ENCODE peak calls at places on chromosomes 5 and 9, in nine cellular contexts. Q, H, W, Y, I, N, O, B and E are unnamed samples. For H3K36me3, the result is how much of the 10 kb centered on the place peaks cover.

GRCh38 chr5:97208714-97209113 is 25.7 kb upstream of the RIOK2 start:
- DNase-seq in Q (no peak), H (no peak), W (no peak), Y (no peak), I (no peak), N (no peak), O (no peak), B (no peak), E (no peak)

GRCh38 chr9:118455259-118455658 is 751.1 kb downstream of the TLR4 start:
- DNase-seq in Q (no peak), H (no peak), W (no peak), Y (no peak), I (no peak), N (no peak), O (no peak), B (no peak), E (no peak)

GRCh38 chr5:14234204-14234603 is 91.1 kb downstream of the TRIO start:
- DNase-seq in Q (no peak), H (peak), W (no peak), Y (no peak), I (no peak), N (no peak), O (no peak), B (peak), E (no peak)

GRCh38 chr5:133868946-133869674 is 99.3 kb downstream of the C5orf15 start:
- DNase-seq in Q (peak), H (peak), W (peak), Y (peak), I (peak), N (peak), O (no peak), B (peak), E (peak)

GRCh38 chr5:139696894-139697658 is 48.9 kb downstream of the CXXC5 start:
- DNase-seq in Q (peak), H (peak), W (no peak), Y (peak), I (peak), N (peak), O (peak), B (peak), E (peak)

GRCh38 chr5:55850839-55851674 is at the start of gene IL31RA:
- DNase-seq in Q (no peak), H (peak), W (no peak), Y (peak), I (no peak), N (no peak), O (no peak), B (no peak), E (no peak)

GRCh38 chr9:91803143-91803940 is 146.7 kb downstream of the ROR2 start:
- DNase-seq in Q (no peak), H (peak), W (no peak), Y (peak), I (no peak), N (no peak), O (no peak), B (no peak), E (no peak)

GRCh38 chr5:126769703-126770102 is 7.2 kb upstream of the LMNB1 start:
- DNase-seq in Q (no peak), H (no peak), W (no peak), Y (no peak), I (no peak), N (no peak), O (no peak), B (no peak), E (no peak)

GRCh38 chr9:35826071-35826701 is 2.3 kb downstream of the FAM221B start:
- DNase-seq in Q (no peak), H (peak), W (peak), Y (no peak), I (no peak), N (no peak), O (no peak), B (peak), E (no peak)

GRCh38 chr9:13845460-13845859 is 468.5 kb downstream of the NFIB start:
- DNase-seq in Q (no peak), H (peak), W (no peak), Y (no peak), I (no peak), N (no peak), O (no peak), B (no peak), E (no peak)

DNA sequence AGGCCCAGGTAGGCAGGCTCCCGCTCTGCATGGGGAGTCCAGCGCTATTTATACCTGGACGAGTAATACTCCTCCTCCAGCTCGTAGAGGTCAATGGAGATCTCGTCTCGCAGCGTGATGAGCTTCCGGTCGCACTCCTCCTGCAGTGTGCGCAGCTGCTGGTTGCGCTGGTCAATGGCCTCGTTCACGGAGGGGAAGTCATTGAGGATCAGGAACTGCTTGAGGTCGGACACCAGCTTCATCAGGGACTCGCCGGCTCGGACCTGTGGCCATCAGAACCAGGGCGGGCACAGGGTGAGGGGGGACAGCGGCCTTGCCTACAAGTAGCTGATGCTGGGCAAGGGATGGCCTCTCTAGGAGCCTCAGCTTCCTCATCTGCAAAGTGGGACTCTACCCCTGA is 3.9 kb downstream of the MED22 start:
- DNase-seq in Q (no peak), H (no peak), W (no peak), Y (no peak), I (no peak), N (no peak), O (no peak), B (no peak), E (no peak)
- H3K36me3 ChIP-seq in Q (under half), H (under half), W (under half), Y (half or more), I (under half), N (under half), O (half or more), B (under half), E (under half)

GRCh38 chr9:86337469-86338107 is 16.6 kb downstream of the TUT7 start:
- DNase-seq in Q (no peak), H (no peak), W (peak), Y (no peak), I (no peak), N (no peak), O (no peak), B (no peak), E (no peak)

GRCh38 chr9:86340356-86341006 is 13.7 kb downstream of the TUT7 start:
- DNase-seq in Q (no peak), H (no peak), W (no peak), Y (no peak), I (no peak), N (no peak), O (no peak), B (no peak), E (no peak)

GRCh38 chr9:86342269-86342668 is 11.9 kb downstream of the TUT7 start:
- DNase-seq in Q (no peak), H (no peak), W (no peak), Y (no peak), I (no peak), N (no peak), O (no peak), B (no peak), E (no peak)

GRCh38 chr9:86344818-86345217 is 9.4 kb downstream of the TUT7 start:
- DNase-seq in Q (no peak), H (no peak), W (no peak), Y (no peak), I (no peak), N (no peak), O (no peak), B (no peak), E (no peak)

DNA sequence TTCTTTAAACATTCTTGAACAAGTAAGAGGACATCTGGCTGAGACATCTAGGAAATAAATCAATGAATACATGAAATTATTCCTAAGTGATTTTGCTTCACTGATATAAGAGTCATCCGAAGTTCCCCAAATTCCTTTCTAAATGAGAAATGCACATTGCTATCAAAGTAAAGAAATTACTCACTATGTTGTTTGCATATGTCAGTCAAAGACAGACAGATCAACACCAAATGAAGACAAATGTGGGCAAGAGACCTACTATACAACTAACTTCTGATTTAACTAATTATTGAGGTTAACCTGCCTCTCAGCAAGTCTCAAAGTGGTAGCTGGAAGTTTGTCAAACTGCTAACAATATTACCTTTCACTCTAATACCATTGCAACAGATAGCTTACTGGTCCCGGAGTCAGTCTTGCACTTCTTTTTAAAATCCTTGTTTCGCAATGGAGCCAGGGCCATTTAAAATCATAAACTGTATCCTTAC is 13.2 kb downstream of the TUT7 start:
- DNase-seq in Q (no peak), H (peak), W (no peak), Y (no peak), I (no peak), N (no peak), O (no peak), B (no peak), E (no peak)
- H3K36me3 ChIP-seq in Q (under half), H (half or more), W (under half), Y (under half), I (under half), N (half or more), O (half or more), B (under half), E (under half)

GRCh38 chr5:124200381-124200780 is 546.1 kb downstream of the ZNF608 start:
- DNase-seq in Q (no peak), H (no peak), W (no peak), Y (no peak), I (no peak), N (no peak), O (no peak), B (no peak), E (no peak)

GRCh38 chr5:124194282-124194681 is 552.2 kb downstream of the ZNF608 start:
- DNase-seq in Q (no peak), H (no peak), W (no peak), Y (no peak), I (no peak), N (no peak), O (no peak), B (no peak), E (no peak)

GRCh38 chr5:124193371-124193789 is 553.1 kb downstream of the ZNF608 start:
- DNase-seq in Q (no peak), H (peak), W (no peak), Y (no peak), I (no peak), N (no peak), O (no peak), B (no peak), E (no peak)

GRCh38 chr5:124199902-124200301 is 546.5 kb downstream of the ZNF608 start:
- DNase-seq in Q (no peak), H (no peak), W (no peak), Y (no peak), I (no peak), N (no peak), O (no peak), B (no peak), E (no peak)

DNA sequence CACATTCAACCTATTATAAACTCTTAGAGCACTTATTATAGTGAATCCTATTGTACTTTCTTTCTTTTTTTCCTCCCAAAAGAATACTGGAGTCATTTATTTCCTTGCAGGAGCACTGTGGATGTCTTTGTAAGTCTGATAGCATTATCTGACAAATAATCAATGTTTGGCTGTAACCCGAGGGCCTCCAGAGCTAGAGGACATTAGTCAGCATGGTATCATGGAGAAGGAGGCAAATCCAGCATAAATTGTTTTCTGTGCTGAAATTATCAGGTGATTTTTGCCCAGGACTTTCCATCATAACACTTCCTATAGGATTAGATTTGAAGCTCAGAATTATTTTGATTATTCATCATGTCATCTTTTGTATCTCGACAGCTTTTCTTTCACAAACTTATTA is 551.0 kb downstream of the ZNF608 start:
- DNase-seq in Q (no peak), H (no peak), W (no peak), Y (no peak), I (no peak), N (no peak), O (no peak), B (no peak), E (no peak)
- H3K36me3 ChIP-seq in Q (under half), H (under half), W (under half), Y (under half), I (under half), N (under half), O (under half), B (under half), E (under half)

GRCh38 chr9:114190563-114190905 is 35.2 kb downstream of the COL27A1 start:
- DNase-seq in Q (no peak), H (no peak), W (no peak), Y (no peak), I (no peak), N (no peak), O (no peak), B (no peak), E (no peak)

GRCh38 chr9:114193090-114193489 is 37.8 kb downstream of the COL27A1 start:
- DNase-seq in Q (no peak), H (no peak), W (no peak), Y (no peak), I (no peak), N (no peak), O (no peak), B (no peak), E (no peak)

GRCh38 chr9:114189823-114190562 is 34.7 kb downstream of the COL27A1 start:
- DNase-seq in Q (no peak), H (no peak), W (no peak), Y (no peak), I (no peak), N (no peak), O (no peak), B (no peak), E (no peak)

GRCh38 chr9:114196117-114196516 is 40.8 kb downstream of the COL27A1 start:
- DNase-seq in Q (no peak), H (no peak), W (no peak), Y (no peak), I (no peak), N (no peak), O (no peak), B (no peak), E (no peak)

DNA sequence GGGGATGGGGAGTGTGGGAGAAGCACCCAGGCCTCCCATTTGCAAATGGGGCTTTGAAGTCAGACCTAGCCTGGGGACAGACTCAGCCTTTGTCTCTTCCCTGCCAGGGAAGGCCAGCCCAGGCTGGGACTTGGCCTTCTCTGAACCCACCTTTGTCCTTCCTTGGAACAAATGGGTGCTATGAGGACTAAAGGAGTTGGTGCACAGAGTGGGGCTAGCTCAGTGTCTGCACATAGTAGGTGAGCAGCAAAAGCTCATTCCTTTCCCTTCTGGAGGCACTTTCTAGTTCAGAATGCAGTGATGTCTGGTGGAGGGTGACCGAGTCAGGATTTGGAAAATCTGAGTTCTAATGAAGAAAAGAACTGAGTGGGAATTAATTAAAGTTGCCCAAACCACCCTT is 37.2 kb downstream of the COL27A1 start:
- DNase-seq in Q (no peak), H (no peak), W (no peak), Y (no peak), I (no peak), N (no peak), O (no peak), B (no peak), E (no peak)
- H3K36me3 ChIP-seq in Q (under half), H (under half), W (under half), Y (under half), I (under half), N (under half), O (under half), B (under half), E (under half)

DNA sequence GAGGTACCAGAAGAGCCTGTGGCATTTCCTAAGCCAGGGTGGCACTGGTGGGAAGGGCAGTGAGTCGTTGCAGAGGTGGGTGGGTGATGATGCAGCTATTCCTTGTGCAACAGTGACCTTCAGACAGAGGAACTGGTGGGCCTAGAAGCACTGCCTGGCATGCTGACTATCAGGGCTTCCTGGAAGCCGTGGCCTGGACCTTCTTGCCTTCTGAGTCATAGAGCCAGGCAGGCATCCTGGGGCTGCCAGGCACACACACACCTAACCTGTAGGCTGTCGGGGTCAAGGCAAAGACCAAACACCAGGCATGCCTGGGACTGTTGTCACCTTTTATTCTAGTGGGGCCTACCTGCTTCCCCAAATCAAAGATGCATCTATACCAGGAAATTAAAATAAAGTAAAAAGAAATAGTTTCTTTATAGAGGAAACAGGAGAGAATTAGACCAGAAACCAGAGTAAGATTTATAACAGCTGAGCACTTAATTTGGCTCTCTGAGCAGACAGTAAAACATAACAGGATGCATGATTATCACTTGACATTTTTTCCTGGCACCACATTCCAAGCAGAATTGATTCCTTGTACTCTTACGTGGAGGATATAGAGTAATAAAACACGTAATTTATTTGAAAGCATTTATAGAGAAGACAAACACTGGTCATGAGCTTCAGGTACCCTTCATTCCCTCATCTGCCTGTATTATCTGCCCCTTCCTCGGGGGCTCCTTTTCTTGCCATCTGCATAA is 25.1 kb downstream of the NANS start:
- DNase-seq in Q (peak), H (no peak), W (peak), Y (no peak), I (no peak), N (no peak), O (no peak), B (no peak), E (no peak)
- H3K36me3 ChIP-seq in Q (under half), H (under half), W (under half), Y (under half), I (under half), N (under half), O (half or more), B (under half), E (under half)